ENCODE peak calls at places on chromosomes 7 and 10, in five cellular contexts. One of them, this sample, is unnamed.

GRCh38 chr10:24346877-24347505 is 138.1 kb downstream of the KIAA1217 start:
- DNase-seq in activated CD8-positive, alpha-beta T cell treated with anti-CD3 and anti-CD28 coated beads for 36 hours: no peak
- DNase-seq in activated CD4-positive, CD25-positive, alpha-beta regulatory T cell: no peak
- DNase-seq in fibroblast of villous mesenchyme: no peak
- DNase-seq in NCI-H2081 treated with DMSO at 0.1 percent for 48 hours: no peak
- DNase-seq in this sample: no peak

GRCh38 chr7:118563311-118563710 is 338.8 kb downstream of the ANKRD7 start:
- DNase-seq in activated CD8-positive, alpha-beta T cell treated with anti-CD3 and anti-CD28 coated beads for 36 hours: no peak
- DNase-seq in activated CD4-positive, CD25-positive, alpha-beta regulatory T cell: no peak
- DNase-seq in fibroblast of villous mesenchyme: no peak
- DNase-seq in NCI-H2081 treated with DMSO at 0.1 percent for 48 hours: no peak
- DNase-seq in this sample: no peak

GRCh38 chr10:101712997-101713396 is 18.0 kb upstream of the FBXW4 start:
- DNase-seq in activated CD8-positive, alpha-beta T cell treated with anti-CD3 and anti-CD28 coated beads for 36 hours: no peak
- DNase-seq in activated CD4-positive, CD25-positive, alpha-beta regulatory T cell: no peak
- DNase-seq in fibroblast of villous mesenchyme: no peak
- DNase-seq in NCI-H2081 treated with DMSO at 0.1 percent for 48 hours: no peak
- DNase-seq in this sample: no peak

GRCh38 chr7:131692131-131692960 is 135.9 kb upstream of the PODXL start:
- DNase-seq in activated CD8-positive, alpha-beta T cell treated with anti-CD3 and anti-CD28 coated beads for 36 hours: peak; percentile 73
- DNase-seq in activated CD4-positive, CD25-positive, alpha-beta regulatory T cell: no peak
- DNase-seq in fibroblast of villous mesenchyme: peak; percentile 29
- DNase-seq in NCI-H2081 treated with DMSO at 0.1 percent for 48 hours: no peak
- DNase-seq in this sample: peak; percentile 71

GRCh38 chr10:5442056-5442989 is 30.0 kb downstream of the NET1 start:
- DNase-seq in activated CD8-positive, alpha-beta T cell treated with anti-CD3 and anti-CD28 coated beads for 36 hours: peak; percentile 25
- DNase-seq in activated CD4-positive, CD25-positive, alpha-beta regulatory T cell: no peak
- DNase-seq in fibroblast of villous mesenchyme: peak; percentile 68
- DNase-seq in NCI-H2081 treated with DMSO at 0.1 percent for 48 hours: no peak
- DNase-seq in this sample: peak; percentile 30

GRCh38 chr7:36110584-36110983 is 42.5 kb upstream of the EEPD1 start:
- DNase-seq in activated CD8-positive, alpha-beta T cell treated with anti-CD3 and anti-CD28 coated beads for 36 hours: no peak
- DNase-seq in activated CD4-positive, CD25-positive, alpha-beta regulatory T cell: no peak
- DNase-seq in fibroblast of villous mesenchyme: no peak
- DNase-seq in NCI-H2081 treated with DMSO at 0.1 percent for 48 hours: no peak
- DNase-seq in this sample: no peak

GRCh38 chr7:153399554-153399940 is 640.0 kb downstream of the ACTR3B start:
- DNase-seq in activated CD8-positive, alpha-beta T cell treated with anti-CD3 and anti-CD28 coated beads for 36 hours: no peak
- DNase-seq in activated CD4-positive, CD25-positive, alpha-beta regulatory T cell: no peak
- DNase-seq in fibroblast of villous mesenchyme: no peak
- DNase-seq in NCI-H2081 treated with DMSO at 0.1 percent for 48 hours: no peak
- DNase-seq in this sample: no peak

GRCh38 chr7:81140775-81141174 is 221.9 kb upstream of the SEMA3C start:
- DNase-seq in activated CD8-positive, alpha-beta T cell treated with anti-CD3 and anti-CD28 coated beads for 36 hours: no peak
- DNase-seq in activated CD4-positive, CD25-positive, alpha-beta regulatory T cell: no peak
- DNase-seq in fibroblast of villous mesenchyme: no peak
- DNase-seq in NCI-H2081 treated with DMSO at 0.1 percent for 48 hours: no peak
- DNase-seq in this sample: no peak

GRCh38 chr10:132421377-132422168 is 24.6 kb downstream of the PWWP2B start:
- DNase-seq in activated CD8-positive, alpha-beta T cell treated with anti-CD3 and anti-CD28 coated beads for 36 hours: peak; percentile 56
- DNase-seq in activated CD4-positive, CD25-positive, alpha-beta regulatory T cell: no peak
- DNase-seq in fibroblast of villous mesenchyme: peak; percentile 74
- DNase-seq in NCI-H2081 treated with DMSO at 0.1 percent for 48 hours: no peak
- DNase-seq in this sample: peak; percentile 55

GRCh38 chr10:92068900-92069299 is 145.3 kb downstream of the BTAF1 start:
- DNase-seq in activated CD8-positive, alpha-beta T cell treated with anti-CD3 and anti-CD28 coated beads for 36 hours: no peak
- DNase-seq in activated CD4-positive, CD25-positive, alpha-beta regulatory T cell: no peak
- DNase-seq in fibroblast of villous mesenchyme: no peak
- DNase-seq in NCI-H2081 treated with DMSO at 0.1 percent for 48 hours: no peak
- DNase-seq in this sample: no peak

GRCh38 chr7:50142421-50143113 is 49.5 kb upstream of the ZPBP start:
- DNase-seq in activated CD8-positive, alpha-beta T cell treated with anti-CD3 and anti-CD28 coated beads for 36 hours: peak; percentile 56
- DNase-seq in activated CD4-positive, CD25-positive, alpha-beta regulatory T cell: no peak
- DNase-seq in fibroblast of villous mesenchyme: peak; percentile 35
- DNase-seq in NCI-H2081 treated with DMSO at 0.1 percent for 48 hours: peak; percentile 15
- DNase-seq in this sample: no peak

GRCh38 chr10:80569131-80569895 is 31.6 kb downstream of the SH2D4B start:
- DNase-seq in activated CD8-positive, alpha-beta T cell treated with anti-CD3 and anti-CD28 coated beads for 36 hours: no peak
- DNase-seq in activated CD4-positive, CD25-positive, alpha-beta regulatory T cell: no peak
- DNase-seq in fibroblast of villous mesenchyme: no peak
- DNase-seq in NCI-H2081 treated with DMSO at 0.1 percent for 48 hours: no peak
- DNase-seq in this sample: no peak

GRCh38 chr7:147153571-147153970 is 1037.0 kb downstream of the CNTNAP2 start:
- DNase-seq in activated CD8-positive, alpha-beta T cell treated with anti-CD3 and anti-CD28 coated beads for 36 hours: no peak
- DNase-seq in activated CD4-positive, CD25-positive, alpha-beta regulatory T cell: no peak
- DNase-seq in fibroblast of villous mesenchyme: no peak
- DNase-seq in NCI-H2081 treated with DMSO at 0.1 percent for 48 hours: no peak
- DNase-seq in this sample: no peak

GRCh38 chr7:50727072-50727471 is 55.6 kb downstream of the GRB10 start:
- DNase-seq in activated CD8-positive, alpha-beta T cell treated with anti-CD3 and anti-CD28 coated beads for 36 hours: peak; percentile 5
- DNase-seq in activated CD4-positive, CD25-positive, alpha-beta regulatory T cell: no peak
- DNase-seq in fibroblast of villous mesenchyme: no peak
- DNase-seq in NCI-H2081 treated with DMSO at 0.1 percent for 48 hours: no peak
- DNase-seq in this sample: no peak

GRCh38 chr10:27258492-27258837 is 17.9 kb upstream of the ACBD5 start:
- DNase-seq in activated CD8-positive, alpha-beta T cell treated with anti-CD3 and anti-CD28 coated beads for 36 hours: no peak
- DNase-seq in activated CD4-positive, CD25-positive, alpha-beta regulatory T cell: no peak
- DNase-seq in fibroblast of villous mesenchyme: no peak
- DNase-seq in NCI-H2081 treated with DMSO at 0.1 percent for 48 hours: no peak
- DNase-seq in this sample: no peak

GRCh38 chr10:27446091-27446918 is 57.8 kb upstream of the RAB18 start:
- DNase-seq in activated CD8-positive, alpha-beta T cell treated with anti-CD3 and anti-CD28 coated beads for 36 hours: no peak
- DNase-seq in activated CD4-positive, CD25-positive, alpha-beta regulatory T cell: no peak
- DNase-seq in fibroblast of villous mesenchyme: peak; percentile 41
- DNase-seq in NCI-H2081 treated with DMSO at 0.1 percent for 48 hours: no peak
- DNase-seq in this sample: no peak

GRCh38 chr10:117399341-117400196 is 24.3 kb upstream of the PDZD8 start:
- DNase-seq in activated CD8-positive, alpha-beta T cell treated with anti-CD3 and anti-CD28 coated beads for 36 hours: no peak
- DNase-seq in activated CD4-positive, CD25-positive, alpha-beta regulatory T cell: no peak
- DNase-seq in fibroblast of villous mesenchyme: no peak
- DNase-seq in NCI-H2081 treated with DMSO at 0.1 percent for 48 hours: no peak
- DNase-seq in this sample: no peak

GRCh38 chr7:84248267-84248666 is 53.7 kb upstream of the SEMA3A start:
- DNase-seq in activated CD8-positive, alpha-beta T cell treated with anti-CD3 and anti-CD28 coated beads for 36 hours: no peak
- DNase-seq in activated CD4-positive, CD25-positive, alpha-beta regulatory T cell: no peak
- DNase-seq in fibroblast of villous mesenchyme: peak; percentile 69
- DNase-seq in NCI-H2081 treated with DMSO at 0.1 percent for 48 hours: no peak
- DNase-seq in this sample: no peak

GRCh38 chr10:92830478-92831389 is 17.6 kb upstream of the EXOC6 start:
- DNase-seq in activated CD8-positive, alpha-beta T cell treated with anti-CD3 and anti-CD28 coated beads for 36 hours: peak; percentile 38
- DNase-seq in activated CD4-positive, CD25-positive, alpha-beta regulatory T cell: no peak
- DNase-seq in fibroblast of villous mesenchyme: no peak
- DNase-seq in NCI-H2081 treated with DMSO at 0.1 percent for 48 hours: no peak
- DNase-seq in this sample: peak; percentile 30